ENCODE peak calls at places on chromosomes 13 and 19, in six cellular contexts. One of them, this sample, is unnamed.

GRCh38 chr19:35254341-35255297 is 5.8 kb downstream of the LSR start:
- DNase-seq in heart left ventricle: peak
- DNase-seq in GM12865: no peak
- DNase-seq in NT2/D1: no peak
- DNase-seq in AG09309: no peak
- DNase-seq in fibroblast of villous mesenchyme: no peak
- DNase-seq in this sample: no peak

GRCh38 chr19:33394006-33394722 is 20.7 kb downstream of the CEBPG start:
- DNase-seq in NT2/D1: no peak
- DNase-seq in GM12865: no peak
- DNase-seq in heart left ventricle: no peak
- DNase-seq in fibroblast of villous mesenchyme: peak
- DNase-seq in AG09309: peak
- DNase-seq in this sample: no peak

GRCh38 chr19:27833031-27833430 is 1379.9 kb downstream of the UQCRFS1 start:
- DNase-seq in AG09309: no peak
- DNase-seq in heart left ventricle: no peak
- DNase-seq in fibroblast of villous mesenchyme: no peak
- DNase-seq in GM12865: no peak
- DNase-seq in NT2/D1: no peak
- DNase-seq in this sample: no peak

GRCh38 chr13:97434417-97435296 is 688 bp downstream of the RAP2A start:
- DNase-seq in fibroblast of villous mesenchyme: peak
- DNase-seq in AG09309: no peak
- DNase-seq in NT2/D1: no peak
- DNase-seq in heart left ventricle: peak
- DNase-seq in GM12865: peak
- DNase-seq in this sample: no peak

GRCh38 chr19:7783991-7784421 is 21.0 kb downstream of the CLEC4M start:
- DNase-seq in heart left ventricle: no peak
- DNase-seq in GM12865: no peak
- DNase-seq in AG09309: no peak
- DNase-seq in NT2/D1: no peak
- DNase-seq in fibroblast of villous mesenchyme: peak
- DNase-seq in this sample: no peak

GRCh38 chr13:80215368-80215767 is 125.6 kb downstream of the SPRY2 start:
- DNase-seq in GM12865: no peak
- DNase-seq in fibroblast of villous mesenchyme: peak
- DNase-seq in heart left ventricle: no peak
- DNase-seq in AG09309: no peak
- DNase-seq in NT2/D1: no peak
- DNase-seq in this sample: no peak

GRCh38 chr13:66354880-66355279 is 875.3 kb downstream of the PCDH9 start:
- DNase-seq in heart left ventricle: no peak
- DNase-seq in AG09309: no peak
- DNase-seq in fibroblast of villous mesenchyme: no peak
- DNase-seq in GM12865: no peak
- DNase-seq in NT2/D1: no peak
- DNase-seq in this sample: no peak

GRCh38 chr13:33285420-33286124 is at the start of gene STARD13:
- DNase-seq in NT2/D1: peak
- DNase-seq in fibroblast of villous mesenchyme: peak
- DNase-seq in AG09309: peak
- DNase-seq in GM12865: peak
- DNase-seq in heart left ventricle: peak
- DNase-seq in this sample: no peak

GRCh38 chr19:44576843-44577565 is 36.4 kb upstream of the IGSF23 start:
- DNase-seq in NT2/D1: peak
- DNase-seq in heart left ventricle: peak
- DNase-seq in GM12865: peak
- DNase-seq in fibroblast of villous mesenchyme: peak
- DNase-seq in AG09309: no peak
- DNase-seq in this sample: peak

GRCh38 chr13:71860547-71861131 is 6.4 kb downstream of the DACH1 start:
- DNase-seq in AG09309: no peak
- DNase-seq in heart left ventricle: no peak
- DNase-seq in GM12865: no peak
- DNase-seq in NT2/D1: no peak
- DNase-seq in fibroblast of villous mesenchyme: no peak
- DNase-seq in this sample: no peak

GRCh38 chr13:76965759-76966421 is 17.6 kb downstream of the ACOD1 start:
- DNase-seq in heart left ventricle: peak
- DNase-seq in NT2/D1: no peak
- DNase-seq in AG09309: peak
- DNase-seq in fibroblast of villous mesenchyme: peak
- DNase-seq in GM12865: no peak
- DNase-seq in this sample: no peak

GRCh38 chr13:35479223-35479536 is 2.7 kb upstream of the MAB21L1 start:
- DNase-seq in AG09309: no peak
- DNase-seq in heart left ventricle: no peak
- DNase-seq in NT2/D1: no peak
- DNase-seq in GM12865: no peak
- DNase-seq in fibroblast of villous mesenchyme: no peak
- DNase-seq in this sample: no peak
- H3K4me3 ChIP-seq in AG09309: no peak
- H3K4me3 ChIP-seq in heart left ventricle: no peak
- H3K4me3 ChIP-seq in NT2/D1: no peak
- H3K4me3 ChIP-seq in GM12865: no peak
- H3K4me3 ChIP-seq in fibroblast of villous mesenchyme: no peak
- H3K4me3 ChIP-seq in this sample: no peak

GRCh38 chr19:2240881-2241760 is 4.5 kb downstream of the SF3A2 start:
- DNase-seq in fibroblast of villous mesenchyme: peak
- DNase-seq in GM12865: no peak
- DNase-seq in heart left ventricle: no peak
- DNase-seq in NT2/D1: no peak
- DNase-seq in AG09309: no peak
- DNase-seq in this sample: no peak
- H3K4me3 ChIP-seq in fibroblast of villous mesenchyme: no peak
- H3K4me3 ChIP-seq in GM12865: no peak
- H3K4me3 ChIP-seq in heart left ventricle: no peak
- H3K4me3 ChIP-seq in NT2/D1: no peak
- H3K4me3 ChIP-seq in AG09309: no peak
- H3K4me3 ChIP-seq in this sample: no peak

GRCh38 chr19:4399871-4400768 is at the start of gene SH3GL1:
- DNase-seq in GM12865: peak
- DNase-seq in fibroblast of villous mesenchyme: peak
- DNase-seq in heart left ventricle: peak
- DNase-seq in AG09309: peak
- DNase-seq in NT2/D1: peak
- DNase-seq in this sample: peak
- H3K4me3 ChIP-seq in GM12865: peak
- H3K4me3 ChIP-seq in fibroblast of villous mesenchyme: peak
- H3K4me3 ChIP-seq in heart left ventricle: peak
- H3K4me3 ChIP-seq in AG09309: peak
- H3K4me3 ChIP-seq in NT2/D1: peak
- H3K4me3 ChIP-seq in this sample: peak

GRCh38 chr13:51814071-51814470 is 10.1 kb upstream of the DHRS12 start:
- DNase-seq in NT2/D1: no peak
- DNase-seq in fibroblast of villous mesenchyme: no peak
- DNase-seq in AG09309: no peak
- DNase-seq in GM12865: no peak
- DNase-seq in heart left ventricle: no peak
- DNase-seq in this sample: no peak
- H3K4me3 ChIP-seq in NT2/D1: no peak
- H3K4me3 ChIP-seq in fibroblast of villous mesenchyme: no peak
- H3K4me3 ChIP-seq in AG09309: no peak
- H3K4me3 ChIP-seq in GM12865: no peak
- H3K4me3 ChIP-seq in heart left ventricle: no peak
- H3K4me3 ChIP-seq in this sample: no peak

DNA sequence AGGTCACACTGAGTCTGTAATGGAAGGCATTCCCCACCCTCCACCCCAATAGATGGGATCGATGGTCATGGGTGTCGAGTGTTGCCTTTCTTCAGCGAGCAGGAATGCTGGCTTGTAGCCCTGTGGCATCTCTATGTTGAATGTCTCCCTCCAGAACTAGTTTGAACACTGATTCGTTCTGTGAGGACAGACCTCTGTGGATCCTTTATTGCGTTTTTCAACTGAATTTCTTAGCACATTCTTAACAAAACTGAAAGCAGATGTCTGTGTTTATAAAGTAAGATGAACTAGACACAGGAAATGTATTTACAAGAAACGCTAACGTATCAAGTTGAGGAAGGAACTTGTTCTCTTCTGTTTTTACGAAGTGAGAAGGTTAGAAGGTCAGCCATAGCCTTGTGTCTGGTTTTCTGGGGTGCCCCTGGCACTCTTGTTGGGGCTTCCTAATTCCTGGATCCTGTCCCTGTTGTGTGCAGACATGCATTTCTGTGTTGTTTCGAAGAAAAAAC is 36.8 kb upstream of the TM9SF2 start:
- DNase-seq in GM12865: peak
- DNase-seq in fibroblast of villous mesenchyme: peak
- DNase-seq in NT2/D1: no peak
- DNase-seq in heart left ventricle: no peak
- DNase-seq in AG09309: peak
- DNase-seq in this sample: no peak
- H3K4me3 ChIP-seq in GM12865: no peak
- H3K4me3 ChIP-seq in fibroblast of villous mesenchyme: peak
- H3K4me3 ChIP-seq in NT2/D1: no peak
- H3K4me3 ChIP-seq in heart left ventricle: no peak
- H3K4me3 ChIP-seq in AG09309: no peak
- H3K4me3 ChIP-seq in this sample: no peak

DNA sequence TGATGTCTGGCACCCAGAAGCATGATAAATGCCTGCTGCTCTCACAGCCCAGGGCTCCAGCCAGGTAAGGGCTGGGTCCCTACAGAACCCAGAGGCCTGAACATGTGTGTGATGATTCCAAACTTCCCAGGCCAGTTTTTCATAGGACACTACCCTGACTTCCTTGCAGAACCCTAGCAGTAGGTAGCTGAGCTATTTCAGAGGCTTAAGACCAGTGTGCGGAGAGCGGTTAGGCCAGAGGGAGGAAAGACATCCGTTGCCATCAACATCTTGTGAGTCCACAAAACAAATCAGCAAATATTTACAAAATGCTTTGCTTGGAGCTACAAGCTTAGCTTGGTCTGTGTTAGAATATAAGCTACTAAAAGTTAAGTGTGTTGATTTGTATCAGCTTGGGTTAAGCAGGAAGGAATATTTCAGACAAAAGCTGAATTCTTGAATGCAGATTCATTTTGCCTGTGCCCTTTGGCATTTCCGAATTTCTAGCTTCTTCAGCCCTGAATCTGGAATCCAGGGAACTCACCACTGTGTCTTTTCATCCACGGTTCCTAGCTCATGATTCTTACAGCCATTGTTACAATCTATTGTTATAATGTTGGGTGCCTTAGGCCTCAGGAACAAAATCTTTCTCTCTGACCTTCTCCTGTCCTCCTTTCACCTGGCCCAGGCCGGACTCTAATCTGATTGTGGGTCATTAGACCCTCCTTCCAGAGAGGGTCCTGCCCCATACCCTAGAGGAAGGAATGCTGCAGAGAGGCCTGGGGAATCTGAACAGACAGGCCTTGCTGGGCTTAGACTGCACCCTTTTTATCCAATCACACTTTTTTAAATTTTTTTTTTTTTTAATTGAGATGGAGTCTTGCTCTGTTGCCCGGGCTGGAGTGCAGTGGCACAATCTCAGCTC is 12.4 kb downstream of the RAB20 start:
- DNase-seq in NT2/D1: no peak
- DNase-seq in GM12865: no peak
- DNase-seq in heart left ventricle: no peak
- DNase-seq in AG09309: no peak
- DNase-seq in fibroblast of villous mesenchyme: no peak
- DNase-seq in this sample: no peak
- H3K4me3 ChIP-seq in NT2/D1: no peak
- H3K4me3 ChIP-seq in GM12865: no peak
- H3K4me3 ChIP-seq in heart left ventricle: no peak
- H3K4me3 ChIP-seq in AG09309: no peak
- H3K4me3 ChIP-seq in fibroblast of villous mesenchyme: no peak
- H3K4me3 ChIP-seq in this sample: no peak

GRCh38 chr19:16002380-16002779 is 53.6 kb downstream of the OR10H4 start:
- DNase-seq in GM12865: no peak
- DNase-seq in heart left ventricle: no peak
- DNase-seq in NT2/D1: no peak
- DNase-seq in AG09309: no peak
- DNase-seq in fibroblast of villous mesenchyme: no peak
- DNase-seq in this sample: no peak
- H3K4me3 ChIP-seq in GM12865: peak
- H3K4me3 ChIP-seq in heart left ventricle: no peak
- H3K4me3 ChIP-seq in NT2/D1: no peak
- H3K4me3 ChIP-seq in AG09309: peak
- H3K4me3 ChIP-seq in fibroblast of villous mesenchyme: peak
- H3K4me3 ChIP-seq in this sample: no peak

DNA sequence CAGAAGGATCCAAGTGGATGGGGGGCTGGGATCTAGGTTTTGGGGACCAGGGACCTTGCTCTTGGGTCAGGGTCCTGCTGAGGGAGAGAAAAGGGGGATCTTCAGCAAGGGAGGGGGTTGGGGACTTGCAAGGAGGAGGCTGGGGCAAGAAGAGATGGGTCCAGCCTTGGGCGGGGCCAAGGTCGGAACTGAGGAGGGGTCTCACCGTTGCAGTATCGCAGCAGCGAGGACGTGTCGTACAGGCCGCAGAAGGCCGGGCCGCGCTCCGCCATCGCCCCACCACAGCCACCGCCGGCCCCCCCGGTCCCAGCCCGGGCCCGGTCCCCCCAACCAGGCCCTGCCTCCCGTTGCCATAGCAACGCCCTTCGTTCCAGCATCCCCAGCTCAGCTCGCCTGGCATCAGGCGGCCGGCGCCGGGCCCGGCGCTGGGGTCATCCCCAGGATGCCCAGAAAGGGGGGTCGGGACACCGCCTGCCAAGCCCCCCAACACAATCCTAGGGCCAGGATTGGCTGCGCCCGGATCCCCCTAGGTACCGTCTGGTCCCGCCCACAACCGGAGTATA is 6.0 kb upstream of the EML2 start:
- DNase-seq in fibroblast of villous mesenchyme: no peak
- DNase-seq in AG09309: no peak
- DNase-seq in GM12865: no peak
- DNase-seq in heart left ventricle: no peak
- DNase-seq in NT2/D1: no peak
- DNase-seq in this sample: no peak
- H3K4me3 ChIP-seq in fibroblast of villous mesenchyme: peak
- H3K4me3 ChIP-seq in AG09309: peak
- H3K4me3 ChIP-seq in GM12865: peak
- H3K4me3 ChIP-seq in heart left ventricle: peak
- H3K4me3 ChIP-seq in NT2/D1: no peak
- H3K4me3 ChIP-seq in this sample: peak

This sample was measured in Jurkat, Clone E6-1.